ENCODE peak calls at places on chromosomes 16 and 17, in ten cellular contexts. B is stimulated activated CD8-positive, alpha-beta memory T cell treated with anti-CD3 and anti-CD28 coated beads, Interleukin-7, amount 100 ng/mL, for 1 hour; Y is pancreas; X is Calu3; F is chondrocyte; N is hepatocyte; A is NCI-H774; G is endothelial cell; W is GM03348; K is dorsolateral prefrontal cortex. Z is an unnamed sample.

GRCh38 chr16:3027983-3028715 is 4.3 kb downstream of the THOC6 start:
- DNase-seq in B (peak; percentile 78), Y (peak; percentile 85), X (peak; percentile 65), F (peak; percentile 80), N (peak; percentile 95), A (peak; percentile 71), G (peak; percentile 96), W (peak; percentile 81), K (peak; percentile 72), Z (peak; percentile 81)

GRCh38 chr17:81027591-81028505 is 7.1 kb upstream of the BAIAP2 start:
- DNase-seq in B (no peak), Y (no peak), X (no peak), F (no peak), N (peak; percentile 4), A (no peak), G (no peak), W (no peak), K (no peak), Z (no peak)

GRCh38 chr17:2171725-2172446 is 117.0 kb downstream of the HIC1 start:
- DNase-seq in B (no peak), Y (peak; percentile 85), X (no peak), F (no peak), N (peak; percentile 88), A (peak; percentile 30), G (no peak), W (peak; percentile 83), K (peak; percentile 18), Z (no peak)

GRCh38 chr16:84484579-84485254 is 19.7 kb downstream of the MEAK7 start:
- DNase-seq in B (no peak), Y (no peak), X (peak; percentile 60), F (no peak), N (peak; percentile 70), A (no peak), G (peak; percentile 58), W (peak; percentile 55), K (peak; percentile 89), Z (peak; percentile 18)

GRCh38 chr16:57416084-57416483 is 11.5 kb downstream of the CCL17 start:
- DNase-seq in B (no peak), Y (no peak), X (no peak), F (no peak), N (no peak), A (no peak), G (no peak), W (no peak), K (no peak), Z (no peak)

GRCh38 chr16:71807905-71808592 is 585 bp downstream of the AP1G1 start:
- DNase-seq in B (no peak), Y (no peak), X (peak; percentile 23), F (no peak), N (peak; percentile 54), A (no peak), G (peak; percentile 6), W (peak; percentile 64), K (peak; percentile 21), Z (peak; percentile 23)

GRCh38 chr17:30299000-30299399 is 7.3 kb upstream of the BLMH start:
- DNase-seq in B (no peak), Y (no peak), X (no peak), F (no peak), N (no peak), A (no peak), G (no peak), W (peak; percentile 11), K (no peak), Z (no peak)

GRCh38 chr17:48553837-48554236 is 8.9 kb upstream of the HOXB2 start:
- DNase-seq in B (no peak), Y (no peak), X (no peak), F (no peak), N (no peak), A (no peak), G (no peak), W (no peak), K (no peak), Z (no peak)

GRCh38 chr17:230371-230770 is 48.9 kb upstream of the DOC2B start:
- DNase-seq in B (no peak), Y (no peak), X (no peak), F (no peak), N (no peak), A (no peak), G (no peak), W (no peak), K (no peak), Z (no peak)

GRCh38 chr17:50267074-50267841 is 7.0 kb upstream of the TMEM92 start:
- DNase-seq in B (no peak), Y (peak; percentile 11), X (no peak), F (peak; percentile 77), N (peak; percentile 42), A (no peak), G (no peak), W (peak; percentile 62), K (no peak), Z (no peak)

GRCh38 chr17:9917801-9918200 is 12.7 kb upstream of the RCVRN start:
- DNase-seq in B (no peak), Y (no peak), X (no peak), F (no peak), N (no peak), A (no peak), G (no peak), W (no peak), K (no peak), Z (no peak)

GRCh38 chr17:45168991-45169752 is 7.5 kb downstream of the HEXIM2 start:
- DNase-seq in B (no peak), Y (no peak), X (no peak), F (peak; percentile 85), N (no peak), A (no peak), G (no peak), W (no peak), K (no peak), Z (no peak)

GRCh38 chr17:76500074-76500744 is 1.0 kb downstream of the RHBDF2 start:
- DNase-seq in B (no peak), Y (no peak), X (no peak), F (no peak), N (no peak), A (no peak), G (no peak), W (no peak), K (no peak), Z (no peak)

GRCh38 chr17:68759343-68760140 is 158.4 kb upstream of the FAM20A start:
- DNase-seq in B (no peak), Y (peak; percentile 84), X (peak; percentile 83), F (peak; percentile 89), N (peak; percentile 95), A (peak; percentile 95), G (peak; percentile 75), W (peak; percentile 91), K (peak; percentile 95), Z (peak; percentile 86)

GRCh38 chr16:80526418-80527061 is 14.3 kb upstream of the DYNLRB2 start:
- DNase-seq in B (peak; percentile 23), Y (no peak), X (peak; percentile 71), F (no peak), N (peak; percentile 79), A (no peak), G (peak; percentile 64), W (peak; percentile 61), K (peak; percentile 13), Z (peak; percentile 49)

GRCh38 chr16:24045641-24046040 is 209.9 kb downstream of the PRKCB start:
- DNase-seq in B (no peak), Y (no peak), X (peak; percentile 25), F (no peak), N (peak; percentile 25), A (no peak), G (peak; percentile 47), W (no peak), K (peak; percentile 36), Z (no peak)

GRCh38 chr17:6712058-6712853 is 913 bp downstream of the SLC13A5 start:
- DNase-seq in B (no peak), Y (no peak), X (peak; percentile 41), F (no peak), N (peak; percentile 44), A (no peak), G (peak; percentile 19), W (no peak), K (peak; percentile 39), Z (no peak)

GRCh38 chr17:3798273-3799180 is 2.5 kb downstream of the ITGAE start:
- DNase-seq in B (no peak), Y (no peak), X (no peak), F (no peak), N (no peak), A (no peak), G (no peak), W (no peak), K (no peak), Z (no peak)

GRCh38 chr17:81976332-81977210 is 858 bp upstream of the ASPSCR1 start:
- DNase-seq in B (no peak), Y (peak; percentile 75), X (peak; percentile 28), F (peak; percentile 88), N (peak; percentile 66), A (peak; percentile 68), G (no peak), W (no peak), K (no peak), Z (peak; percentile 39)